ENCODE peak calls at places on chromosome 6, in six cellular contexts. N is activated T-cell treated with anti-CD3 and anti-CD28 coated beads for 1 hour, G is stromal cell of bone marrow, M is T-helper 9 cell, U is NCI-H2081, F is NCI-H146. I is an unnamed sample.

GRCh38 chr6:81465859-81466258 is 286.6 kb downstream of the TENT5A start:
- DNase-seq in N (no peak), G (no peak), M (no peak), U (peak; percentile 29), F (no peak), I (no peak)

GRCh38 chr6:42125231-42125630 is 17.2 kb downstream of the C6orf132 start:
- DNase-seq in N (no peak), G (no peak), M (no peak), U (no peak), F (no peak), I (no peak)

GRCh38 chr6:81735756-81736380 is 16.6 kb downstream of the TENT5A start:
- DNase-seq in N (no peak), G (no peak), M (no peak), U (no peak), F (no peak), I (no peak)

GRCh38 chr6:101268541-101268940 is 125.0 kb upstream of the GRIK2 start:
- DNase-seq in N (no peak), G (no peak), M (no peak), U (no peak), F (no peak), I (no peak)

GRCh38 chr6:149896491-149896890 is 1.4 kb downstream of the RAET1E start:
- DNase-seq in N (no peak), G (no peak), M (no peak), U (no peak), F (no peak), I (no peak)

GRCh38 chr6:149216459-149216858 is 101.1 kb upstream of the TAB2 start:
- DNase-seq in N (no peak), G (no peak), M (no peak), U (no peak), F (no peak), I (no peak)

GRCh38 chr6:108760158-108761050 is 87.8 kb upstream of the ARMC2 start:
- DNase-seq in N (no peak), G (peak; percentile 40), M (no peak), U (no peak), F (peak; percentile 52), I (no peak)

GRCh38 chr6:159169557-159170332 is 545 bp downstream of the FNDC1 start:
- DNase-seq in N (no peak), G (peak; percentile 44), M (peak; percentile 4), U (peak; percentile 3), F (no peak), I (no peak)

GRCh38 chr6:786946-787763 is 94.2 kb upstream of the EXOC2 start:
- DNase-seq in N (no peak), G (no peak), M (no peak), U (no peak), F (no peak), I (no peak)

GRCh38 chr6:36607782-36608386 is 13.7 kb downstream of the SRSF3 start:
- DNase-seq in N (no peak), G (no peak), M (no peak), U (no peak), F (no peak), I (peak; percentile 68)

GRCh38 chr6:68044264-68044663 is 590.8 kb upstream of the ADGRB3 start:
- DNase-seq in N (no peak), G (no peak), M (no peak), U (no peak), F (no peak), I (no peak)

GRCh38 chr6:12845224-12846004 is 128.8 kb downstream of the PHACTR1 start:
- DNase-seq in N (no peak), G (no peak), M (no peak), U (peak; percentile 33), F (no peak), I (no peak)

GRCh38 chr6:151012321-151013294 is 147.1 kb downstream of the MTHFD1L start:
- DNase-seq in N (no peak), G (peak; percentile 41), M (no peak), U (no peak), F (no peak), I (no peak)

GRCh38 chr6:86331889-86332288 is 605.4 kb upstream of the HTR1E start:
- DNase-seq in N (no peak), G (no peak), M (no peak), U (no peak), F (no peak), I (no peak)

GRCh38 chr6:79864001-79864400 is 83.4 kb downstream of the ELOVL4 start:
- DNase-seq in N (no peak), G (no peak), M (no peak), U (peak; percentile 52), F (peak; percentile 48), I (no peak)

GRCh38 chr6:102114402-102114801 is 720.9 kb downstream of the GRIK2 start:
- DNase-seq in N (no peak), G (no peak), M (no peak), U (no peak), F (no peak), I (no peak)

GRCh38 chr6:24919404-24919892 is 16.3 kb downstream of the RIPOR2 start:
- DNase-seq in N (no peak), G (no peak), M (no peak), U (peak; percentile 68), F (peak; percentile 49), I (no peak)

GRCh38 chr6:108966855-108967755 is 118.9 kb downstream of the ARMC2 start:
- DNase-seq in N (no peak), G (peak; percentile 31), M (no peak), U (no peak), F (peak; percentile 63), I (no peak)

GRCh38 chr6:133101790-133102189 is 139.4 kb upstream of the EYA4 start:
- DNase-seq in N (no peak), G (no peak), M (no peak), U (no peak), F (no peak), I (no peak)

GRCh38 chr6:44298055-44298803 is 14.9 kb downstream of the AARS2 start:
- DNase-seq in N (no peak), G (no peak), M (no peak), U (no peak), F (no peak), I (no peak)

GRCh38 chr6:108800510-108800909 is 47.7 kb upstream of the ARMC2 start:
- DNase-seq in N (no peak), G (peak; percentile 72), M (no peak), U (no peak), F (no peak), I (no peak)

GRCh38 chr6:68575765-68576439 is 59.2 kb upstream of the ADGRB3 start:
- DNase-seq in N (no peak), G (no peak), M (no peak), U (peak; percentile 93), F (peak; percentile 19), I (peak; percentile 40)

GRCh38 chr6:135506270-135506997 is 8.9 kb upstream of the AHI1 start:
- DNase-seq in N (no peak), G (no peak), M (no peak), U (peak; percentile 35), F (peak; percentile 70), I (no peak)

GRCh38 chr6:43493833-43494232 is 16.3 kb downstream of the LRRC73 start:
- DNase-seq in N (no peak), G (no peak), M (no peak), U (no peak), F (no peak), I (no peak)

GRCh38 chr6:48378874-48379407 is 267.9 kb upstream of the PTCHD4 start:
- DNase-seq in N (no peak), G (no peak), M (no peak), U (peak; percentile 88), F (peak; percentile 68), I (no peak)

GRCh38 chr6:147504848-147505247 is 3.6 kb upstream of the SAMD5 start:
- DNase-seq in N (no peak), G (no peak), M (no peak), U (no peak), F (no peak), I (no peak)

GRCh38 chr6:137102851-137103492 is 58.2 kb upstream of the IL20RA start:
- DNase-seq in N (no peak), G (no peak), M (no peak), U (no peak), F (no peak), I (no peak)

GRCh38 chr6:56156643-56157042 is 90.7 kb downstream of the COL21A1 start:
- DNase-seq in N (no peak), G (no peak), M (no peak), U (no peak), F (no peak), I (no peak)

GRCh38 chr6:168938546-168938945 is 315.1 kb downstream of the THBS2 start:
- DNase-seq in N (no peak), G (no peak), M (no peak), U (no peak), F (no peak), I (no peak)

GRCh38 chr6:75326557-75327258 is 42.1 kb upstream of the TMEM30A start:
- DNase-seq in N (no peak), G (no peak), M (no peak), U (no peak), F (peak; percentile 52), I (no peak)

GRCh38 chr6:52929321-52930164 is 20.0 kb upstream of the GSTA3 start:
- DNase-seq in N (no peak), G (peak; percentile 78), M (no peak), U (peak; percentile 69), F (peak; percentile 59), I (peak; percentile 36)

GRCh38 chr6:4466260-4466659 is 309.9 kb upstream of the CDYL start:
- DNase-seq in N (no peak), G (peak; percentile 19), M (no peak), U (peak; percentile 33), F (no peak), I (no peak)

GRCh38 chr6:30935018-30935417 is 3.0 kb upstream of the SFTA2 start:
- DNase-seq in N (no peak), G (no peak), M (no peak), U (no peak), F (no peak), I (no peak)

GRCh38 chr6:56862415-56863175 is 92.3 kb upstream of the BEND6 start:
- DNase-seq in N (no peak), G (no peak), M (no peak), U (no peak), F (no peak), I (no peak)

GRCh38 chr6:128305228-128305627 is 215.2 kb downstream of the PTPRK start:
- DNase-seq in N (no peak), G (no peak), M (no peak), U (no peak), F (no peak), I (no peak)

GRCh38 chr6:89681983-89682564 is 43.5 kb upstream of the LYRM2 start:
- DNase-seq in N (no peak), G (no peak), M (no peak), U (no peak), F (no peak), I (no peak)

GRCh38 chr6:166460473-166461437 is 78.0 kb upstream of the MPC1 start:
- DNase-seq in N (no peak), G (no peak), M (no peak), U (peak; percentile 21), F (peak; percentile 70), I (no peak)

GRCh38 chr6:75493400-75494064 is at the start of gene FILIP1:
- DNase-seq in N (no peak), G (peak; percentile 37), M (no peak), U (no peak), F (no peak), I (peak; percentile 80)

GRCh38 chr6:131231103-131231502 is 95.8 kb downstream of the AKAP7 start:
- DNase-seq in N (no peak), G (no peak), M (no peak), U (no peak), F (no peak), I (no peak)

I was measured in body of pancreas.